ENCODE peak calls at places on chromosome 18, in eight cellular contexts. P is left ventricle myocardium inferior; E is MM.1S; K is fibroblast of lung; M is CD8-positive, alpha-beta T cell; N is SK-N-SH; S is osteoblast; X is right lobe of liver. R is an unnamed sample.

GRCh38 chr18:78522507-78522906 is 457.1 kb upstream of the SALL3 start:
- DNase-seq in M (no peak), K (no peak), P (no peak), E (no peak), N (no peak), S (peak; percentile 38), X (no peak), R (no peak)

GRCh38 chr18:22676423-22676822 is 256.7 kb upstream of the RBBP8 start:
- DNase-seq in N (no peak), K (no peak), P (no peak), X (no peak), M (no peak), E (no peak), S (no peak), R (no peak)

GRCh38 chr18:10290244-10291240 is 163.9 kb upstream of the APCDD1 start:
- DNase-seq in S (no peak), X (no peak), E (no peak), M (no peak), P (no peak), K (no peak), N (no peak), R (no peak)

GRCh38 chr18:23453657-23454011 is 547 bp downstream of the RIOK3 start:
- DNase-seq in P (no peak), E (no peak), K (peak; percentile 74), M (peak; percentile 32), N (no peak), S (peak; percentile 82), X (no peak), R (no peak)

GRCh38 chr18:63511285-63511684 is 30.9 kb upstream of the SERPINB12 start:
- DNase-seq in X (no peak), N (peak; percentile 23), E (peak; percentile 40), M (no peak), P (no peak), S (no peak), K (peak; percentile 34), R (peak; percentile 43)

GRCh38 chr18:68104036-68104435 is 587.5 kb upstream of the DSEL start:
- DNase-seq in K (peak; percentile 33), S (peak; percentile 63), E (no peak), N (no peak), X (no peak), P (no peak), M (no peak), R (no peak)

GRCh38 chr18:26327062-26327461 is 100.8 kb downstream of the TAF4B start:
- DNase-seq in M (no peak), N (no peak), P (no peak), K (peak; percentile 3), X (no peak), S (no peak), E (no peak), R (no peak)

GRCh38 chr18:78638889-78639596 is 340.6 kb upstream of the SALL3 start:
- DNase-seq in P (no peak), X (no peak), S (no peak), N (no peak), M (no peak), K (no peak), E (no peak), R (no peak)

GRCh38 chr18:69845588-69846506 is 101.8 kb downstream of the CD226 start:
- DNase-seq in K (peak; percentile 15), N (no peak), S (no peak), E (no peak), X (no peak), P (no peak), M (no peak), R (no peak)

GRCh38 chr18:7038330-7038846 is 79.2 kb downstream of the LAMA1 start:
- DNase-seq in K (peak; percentile 97), E (peak; percentile 55), X (peak; percentile 67), S (peak; percentile 85), P (peak; percentile 62), M (no peak), N (peak; percentile 44), R (peak; percentile 65)

GRCh38 chr18:23330423-23330822 is 122.7 kb upstream of the RIOK3 start:
- DNase-seq in K (no peak), E (no peak), N (no peak), S (no peak), P (no peak), M (no peak), X (no peak), R (no peak)

GRCh38 chr18:73099759-73100158 is 232.0 kb upstream of the NETO1 start:
- DNase-seq in E (no peak), S (no peak), N (no peak), X (no peak), P (no peak), M (no peak), K (no peak), R (no peak)

GRCh38 chr18:42719221-42719620 is 396.3 kb downstream of the RIT2 start:
- DNase-seq in K (peak; percentile 1), X (no peak), N (no peak), M (no peak), S (no peak), E (no peak), P (no peak), R (no peak)

GRCh38 chr18:60019463-60019840 is 119.7 kb downstream of the PMAIP1 start:
- DNase-seq in X (no peak), K (peak; percentile 97), S (peak; percentile 89), E (no peak), P (no peak), M (no peak), N (no peak), R (no peak)

GRCh38 chr18:79744625-79745024 is 53.1 kb upstream of the KCNG2 start:
- DNase-seq in M (no peak), S (no peak), E (no peak), N (no peak), K (no peak), X (no peak), P (no peak), R (no peak)

GRCh38 chr18:37554399-37554787 is 11.2 kb downstream of the CELF4 start:
- DNase-seq in S (no peak), E (no peak), X (no peak), K (no peak), M (no peak), N (no peak), P (no peak), R (no peak)

GRCh38 chr18:32289480-32290075 is 99.7 kb downstream of the MEP1B start:
- DNase-seq in P (no peak), M (no peak), K (peak; percentile 51), X (no peak), E (peak; percentile 70), N (peak; percentile 70), S (peak; percentile 76), R (no peak)

GRCh38 chr18:63346471-63347183 is 20.4 kb downstream of the KDSR start:
- DNase-seq in N (no peak), K (peak; percentile 36), X (no peak), S (no peak), P (no peak), E (no peak), M (no peak), R (no peak)

GRCh38 chr18:8614875-8615274 is 5.6 kb downstream of the RAB12 start:
- DNase-seq in S (no peak), X (no peak), N (peak; percentile 30), K (no peak), E (no peak), M (no peak), P (no peak), R (no peak)
- H3K4me1 ChIP-seq in S (peaks cover 31% of the 10 kb centered on the region), X (peaks cover 9% of the 10 kb centered on the region), N (peaks cover 42% of the 10 kb centered on the region), K (peaks cover 11% of the 10 kb centered on the region), E (no peaks in the 10 kb centered on the region), M (peaks cover 32% of the 10 kb centered on the region), P (peaks cover 95% of the 10 kb centered on the region), R (peaks cover 24% of the 10 kb centered on the region)

DNA sequence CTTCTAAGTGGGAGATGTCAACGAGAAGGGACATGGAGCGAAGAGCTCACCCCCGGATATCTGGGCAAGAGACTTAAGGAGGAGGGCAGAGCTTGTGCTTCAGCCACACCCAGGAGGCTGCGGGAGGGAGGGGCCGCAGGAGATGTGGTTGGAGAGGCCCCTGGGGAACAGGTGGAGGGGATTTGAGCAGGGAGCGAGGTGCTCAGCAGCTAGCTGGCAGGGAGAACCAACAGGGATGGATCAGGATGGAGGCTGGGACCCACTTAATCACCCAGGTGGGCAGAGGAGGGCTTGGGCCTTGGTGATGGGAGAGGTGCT is 78.3 kb downstream of the MBP start:
- DNase-seq in K (no peak), N (no peak), X (no peak), M (no peak), S (no peak), E (no peak), P (no peak), R (no peak)
- H3K4me1 ChIP-seq in K (peaks cover 8% of the 10 kb centered on the region), N (peaks cover 9% of the 10 kb centered on the region), X (peaks cover 33% of the 10 kb centered on the region), M (peaks cover 60% of the 10 kb centered on the region), S (peaks cover 12% of the 10 kb centered on the region), E (peaks cover 15% of the 10 kb centered on the region), P (peaks cover 72% of the 10 kb centered on the region), R (peaks cover 29% of the 10 kb centered on the region)

DNA sequence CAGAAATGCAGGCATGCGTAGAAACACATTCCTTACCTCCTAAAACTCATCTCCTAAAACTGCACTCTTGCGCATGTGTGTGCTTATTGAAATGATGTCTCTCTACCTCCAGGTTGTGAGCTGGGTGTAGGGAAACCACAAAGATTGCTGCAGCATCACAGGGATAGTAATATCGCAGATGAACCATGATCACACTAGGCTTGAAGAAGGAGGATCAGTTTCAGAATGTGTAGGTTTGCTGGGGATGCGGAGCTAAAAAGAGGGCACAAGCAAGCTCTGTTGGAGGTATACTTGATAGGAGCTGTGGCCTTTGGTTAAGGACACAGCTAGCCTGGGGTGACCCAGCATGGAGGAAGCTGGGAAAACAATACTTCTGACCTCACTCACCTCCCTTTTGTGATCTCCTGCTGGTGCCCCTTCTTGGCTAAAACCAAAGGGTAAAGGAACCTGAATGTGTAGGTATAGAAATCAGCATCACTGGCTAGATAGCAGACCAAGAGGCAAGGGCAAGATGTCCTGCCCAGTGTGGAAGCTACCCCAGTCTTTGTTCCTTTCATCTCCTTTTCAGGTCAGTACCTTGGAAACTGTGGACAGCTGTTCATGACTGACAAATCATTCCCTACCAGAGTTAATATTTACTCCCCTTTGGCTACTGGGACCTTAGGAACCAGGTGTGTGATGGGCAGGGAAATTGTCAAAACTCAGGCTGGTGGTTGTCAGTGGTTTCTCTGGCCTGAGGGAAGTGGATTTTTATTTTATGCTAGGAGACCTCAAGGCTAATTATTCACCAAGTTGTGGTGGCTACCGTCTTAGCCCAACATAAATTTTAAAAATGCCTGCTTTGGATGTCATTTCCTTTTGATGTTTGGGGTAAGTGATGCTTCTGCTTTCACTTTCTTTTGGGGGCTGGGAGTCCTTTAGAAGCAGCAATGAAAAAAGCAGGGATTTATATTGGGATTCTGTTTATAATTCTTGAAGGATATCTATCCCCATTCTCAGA is 119.0 kb downstream of the SETBP1 start:
- DNase-seq in K (no peak), M (no peak), E (no peak), P (no peak), X (no peak), S (no peak), N (no peak), R (no peak)
- H3K4me1 ChIP-seq in K (peaks cover 6% of the 10 kb centered on the region), M (no peaks in the 10 kb centered on the region), E (peaks cover 68% of the 10 kb centered on the region), P (peaks cover 53% of the 10 kb centered on the region), X (peaks cover 11% of the 10 kb centered on the region), S (no peaks in the 10 kb centered on the region), N (no peaks in the 10 kb centered on the region), R (peaks cover 26% of the 10 kb centered on the region)

DNA sequence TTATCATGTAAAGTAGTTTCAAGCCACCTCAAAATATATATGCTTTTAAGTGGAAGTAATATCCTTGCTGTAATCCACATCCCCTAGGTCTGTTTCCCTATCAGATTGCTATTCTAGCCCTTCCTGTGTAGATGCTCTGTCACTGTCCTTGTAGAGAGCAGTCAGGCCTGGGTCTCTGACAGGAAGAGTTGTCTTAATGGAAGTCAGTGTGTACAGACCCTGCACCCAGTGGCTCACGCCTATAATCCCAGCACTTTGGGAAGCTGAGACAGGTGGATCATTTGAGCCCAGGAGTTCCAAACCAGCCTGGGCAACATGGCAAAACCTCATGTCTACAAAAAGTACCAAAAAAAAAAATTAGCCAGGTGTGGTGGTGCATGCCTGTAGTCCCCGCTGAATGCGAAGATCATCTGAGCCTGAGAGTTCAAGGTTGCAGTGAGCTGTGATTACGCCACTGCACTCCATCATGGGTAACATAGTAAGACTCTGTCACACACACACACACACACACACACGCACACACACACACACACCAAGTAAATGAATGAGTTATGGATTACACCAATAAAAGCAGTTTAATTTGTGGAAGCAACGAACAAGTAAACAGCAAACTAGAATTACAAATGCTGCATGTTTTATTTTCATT is 70.2 kb upstream of the DSC1 start:
- DNase-seq in P (no peak), N (no peak), E (no peak), X (peak; percentile 67), K (no peak), S (no peak), M (no peak), R (no peak)
- H3K4me1 ChIP-seq in P (peaks cover 21% of the 10 kb centered on the region), N (no peaks in the 10 kb centered on the region), E (no peaks in the 10 kb centered on the region), X (peaks cover 20% of the 10 kb centered on the region), K (no peaks in the 10 kb centered on the region), S (no peaks in the 10 kb centered on the region), M (no peaks in the 10 kb centered on the region), R (no peaks in the 10 kb centered on the region)

R was measured in mucosa of descending colon.